ENCODE peak calls at places on chromosomes 4 and X, in ten cellular contexts. One of them, this sample, is unnamed.

GRCh38 chrX:38061335-38061734 is 55.0 kb downstream of the SYTL5 start:
- DNase-seq in tibial nerve: no peak
- DNase-seq in heart left ventricle: no peak
- DNase-seq in naive thymus-derived CD4-positive, alpha-beta T cell: no peak
- DNase-seq in keratinocyte: no peak
- DNase-seq in neural progenitor cell: no peak
- DNase-seq in GM23248: peak; percentile 43
- DNase-seq in HAP-1: peak; percentile 19
- DNase-seq in suprapubic skin: no peak
- DNase-seq in gastrocnemius medialis: no peak
- DNase-seq in this sample: no peak

GRCh38 chrX:41381685-41382084 is 47.7 kb downstream of the DDX3X start:
- DNase-seq in HAP-1: peak; percentile 32
- DNase-seq in suprapubic skin: peak; percentile 70
- DNase-seq in neural progenitor cell: peak; percentile 51
- DNase-seq in heart left ventricle: peak; percentile 7
- DNase-seq in keratinocyte: no peak
- DNase-seq in naive thymus-derived CD4-positive, alpha-beta T cell: no peak
- DNase-seq in GM23248: peak; percentile 68
- DNase-seq in gastrocnemius medialis: peak; percentile 3
- DNase-seq in tibial nerve: no peak
- DNase-seq in this sample: peak; percentile 64

GRCh38 chrX:113675278-113675677 is 834.6 kb upstream of the AMOT start:
- DNase-seq in neural progenitor cell: no peak
- DNase-seq in heart left ventricle: no peak
- DNase-seq in suprapubic skin: no peak
- DNase-seq in keratinocyte: no peak
- DNase-seq in GM23248: peak; percentile 63
- DNase-seq in HAP-1: no peak
- DNase-seq in tibial nerve: no peak
- DNase-seq in gastrocnemius medialis: no peak
- DNase-seq in naive thymus-derived CD4-positive, alpha-beta T cell: no peak
- DNase-seq in this sample: no peak

GRCh38 chrX:21132686-21133393 is 241.4 kb upstream of the CNKSR2 start:
- DNase-seq in naive thymus-derived CD4-positive, alpha-beta T cell: no peak
- DNase-seq in tibial nerve: no peak
- DNase-seq in neural progenitor cell: no peak
- DNase-seq in GM23248: no peak
- DNase-seq in heart left ventricle: no peak
- DNase-seq in gastrocnemius medialis: no peak
- DNase-seq in keratinocyte: no peak
- DNase-seq in suprapubic skin: no peak
- DNase-seq in HAP-1: no peak
- DNase-seq in this sample: no peak

GRCh38 chr4:142572076-142572475 is 274.0 kb downstream of the INPP4B start:
- DNase-seq in HAP-1: no peak
- DNase-seq in gastrocnemius medialis: no peak
- DNase-seq in heart left ventricle: no peak
- DNase-seq in suprapubic skin: no peak
- DNase-seq in tibial nerve: no peak
- DNase-seq in naive thymus-derived CD4-positive, alpha-beta T cell: no peak
- DNase-seq in GM23248: no peak
- DNase-seq in keratinocyte: no peak
- DNase-seq in neural progenitor cell: no peak
- DNase-seq in this sample: no peak

GRCh38 chr4:17220816-17221215 is 291.1 kb downstream of the QDPR start:
- DNase-seq in neural progenitor cell: no peak
- DNase-seq in gastrocnemius medialis: no peak
- DNase-seq in HAP-1: no peak
- DNase-seq in heart left ventricle: no peak
- DNase-seq in tibial nerve: no peak
- DNase-seq in keratinocyte: no peak
- DNase-seq in GM23248: no peak
- DNase-seq in naive thymus-derived CD4-positive, alpha-beta T cell: no peak
- DNase-seq in suprapubic skin: no peak
- DNase-seq in this sample: no peak

GRCh38 chr4:52198356-52198755 is 147.3 kb downstream of the SPATA18 start:
- DNase-seq in heart left ventricle: no peak
- DNase-seq in tibial nerve: no peak
- DNase-seq in HAP-1: no peak
- DNase-seq in naive thymus-derived CD4-positive, alpha-beta T cell: no peak
- DNase-seq in suprapubic skin: no peak
- DNase-seq in neural progenitor cell: no peak
- DNase-seq in keratinocyte: no peak
- DNase-seq in gastrocnemius medialis: no peak
- DNase-seq in GM23248: no peak
- DNase-seq in this sample: no peak

GRCh38 chr4:159946983-159947645 is 844.2 kb downstream of the RAPGEF2 start:
- DNase-seq in keratinocyte: peak; percentile 28
- DNase-seq in heart left ventricle: no peak
- DNase-seq in neural progenitor cell: peak; percentile 75
- DNase-seq in tibial nerve: no peak
- DNase-seq in naive thymus-derived CD4-positive, alpha-beta T cell: no peak
- DNase-seq in gastrocnemius medialis: no peak
- DNase-seq in HAP-1: peak; percentile 50
- DNase-seq in GM23248: peak; percentile 62
- DNase-seq in suprapubic skin: no peak
- DNase-seq in this sample: no peak

GRCh38 chr4:3868146-3868840 is 102.1 kb downstream of the ADRA2C start:
- DNase-seq in heart left ventricle: no peak
- DNase-seq in HAP-1: no peak
- DNase-seq in naive thymus-derived CD4-positive, alpha-beta T cell: no peak
- DNase-seq in GM23248: peak; percentile 41
- DNase-seq in neural progenitor cell: peak; percentile 87
- DNase-seq in tibial nerve: no peak
- DNase-seq in keratinocyte: no peak
- DNase-seq in suprapubic skin: peak; percentile 53
- DNase-seq in gastrocnemius medialis: no peak
- DNase-seq in this sample: peak; percentile 51

GRCh38 chrX:3250946-3251345 is 95.5 kb downstream of the MXRA5 start:
- DNase-seq in HAP-1: no peak
- DNase-seq in neural progenitor cell: no peak
- DNase-seq in naive thymus-derived CD4-positive, alpha-beta T cell: no peak
- DNase-seq in tibial nerve: no peak
- DNase-seq in gastrocnemius medialis: no peak
- DNase-seq in suprapubic skin: no peak
- DNase-seq in keratinocyte: no peak
- DNase-seq in heart left ventricle: no peak
- DNase-seq in GM23248: peak; percentile 41
- DNase-seq in this sample: no peak

GRCh38 chr4:152398060-152398459 is 137.8 kb downstream of the FBXW7 start:
- DNase-seq in HAP-1: peak; percentile 24
- DNase-seq in GM23248: peak; percentile 59
- DNase-seq in tibial nerve: no peak
- DNase-seq in keratinocyte: no peak
- DNase-seq in neural progenitor cell: peak; percentile 27
- DNase-seq in naive thymus-derived CD4-positive, alpha-beta T cell: no peak
- DNase-seq in gastrocnemius medialis: no peak
- DNase-seq in heart left ventricle: no peak
- DNase-seq in suprapubic skin: no peak
- DNase-seq in this sample: no peak

DNA sequence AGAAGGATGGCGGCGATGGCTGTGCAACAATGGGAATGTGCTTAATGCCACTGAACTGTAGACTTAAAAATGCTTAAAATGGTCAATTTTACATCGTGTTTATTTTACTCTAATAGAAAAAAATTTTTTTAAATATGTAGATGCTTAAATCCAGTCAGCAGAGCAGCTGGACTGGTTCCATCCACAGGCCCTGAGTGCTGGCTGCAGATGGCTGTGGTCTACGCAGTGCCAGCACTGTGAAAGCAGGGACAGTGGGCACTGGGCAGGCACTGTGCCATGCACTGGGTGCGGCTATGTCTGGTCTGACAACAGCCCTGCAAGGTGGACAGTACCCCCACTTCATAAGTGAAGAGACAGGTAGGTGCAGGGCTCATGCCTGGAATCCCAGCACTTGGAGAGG is 175.2 kb downstream of the AFAP1 start:
- DNase-seq in naive thymus-derived CD4-positive, alpha-beta T cell: no peak
- DNase-seq in HAP-1: no peak
- DNase-seq in GM23248: no peak
- DNase-seq in keratinocyte: no peak
- DNase-seq in tibial nerve: no peak
- DNase-seq in neural progenitor cell: no peak
- DNase-seq in gastrocnemius medialis: no peak
- DNase-seq in heart left ventricle: no peak
- DNase-seq in suprapubic skin: no peak
- DNase-seq in this sample: no peak
- H3K4me1 ChIP-seq in naive thymus-derived CD4-positive, alpha-beta T cell: peaks cover 9% of the 10 kb centered on the region
- H3K4me1 ChIP-seq in HAP-1: no peaks in the 10 kb centered on the region
- H3K4me1 ChIP-seq in GM23248: no peaks in the 10 kb centered on the region
- H3K4me1 ChIP-seq in keratinocyte: no peaks in the 10 kb centered on the region
- H3K4me1 ChIP-seq in tibial nerve: no peaks in the 10 kb centered on the region
- H3K4me1 ChIP-seq in neural progenitor cell: no peaks in the 10 kb centered on the region
- H3K4me1 ChIP-seq in gastrocnemius medialis: no peaks in the 10 kb centered on the region
- H3K4me1 ChIP-seq in heart left ventricle: peaks cover 8% of the 10 kb centered on the region
- H3K4me1 ChIP-seq in suprapubic skin: no peaks in the 10 kb centered on the region
- H3K4me1 ChIP-seq in this sample: no peaks in the 10 kb centered on the region

GRCh38 chr4:71783972-71784371 is at the start of gene GC:
- DNase-seq in suprapubic skin: no peak
- DNase-seq in heart left ventricle: no peak
- DNase-seq in tibial nerve: no peak
- DNase-seq in gastrocnemius medialis: no peak
- DNase-seq in HAP-1: no peak
- DNase-seq in GM23248: no peak
- DNase-seq in naive thymus-derived CD4-positive, alpha-beta T cell: no peak
- DNase-seq in keratinocyte: no peak
- DNase-seq in neural progenitor cell: no peak
- DNase-seq in this sample: no peak
- H3K4me3 ChIP-seq in suprapubic skin: no peak within 1 kb of the TSS
- H3K4me3 ChIP-seq in heart left ventricle: no peak within 1 kb of the TSS
- H3K4me3 ChIP-seq in tibial nerve: no peak within 1 kb of the TSS
- H3K4me3 ChIP-seq in gastrocnemius medialis: no peak within 1 kb of the TSS
- H3K4me3 ChIP-seq in HAP-1: no peak within 1 kb of the TSS
- H3K4me3 ChIP-seq in GM23248: no peak within 1 kb of the TSS
- H3K4me3 ChIP-seq in naive thymus-derived CD4-positive, alpha-beta T cell: no peak within 1 kb of the TSS
- H3K4me3 ChIP-seq in keratinocyte: no peak within 1 kb of the TSS
- H3K4me3 ChIP-seq in neural progenitor cell: no peak within 1 kb of the TSS
- H3K4me3 ChIP-seq in this sample: no peak within 1 kb of the TSS

GRCh38 chr4:73607375-73608026 is 12.7 kb downstream of the RASSF6 start:
- DNase-seq in keratinocyte: no peak
- DNase-seq in suprapubic skin: no peak
- DNase-seq in tibial nerve: no peak
- DNase-seq in HAP-1: no peak
- DNase-seq in gastrocnemius medialis: no peak
- DNase-seq in heart left ventricle: no peak
- DNase-seq in neural progenitor cell: no peak
- DNase-seq in naive thymus-derived CD4-positive, alpha-beta T cell: no peak
- DNase-seq in GM23248: no peak
- DNase-seq in this sample: no peak

GRCh38 chr4:73606465-73606974 is 13.7 kb downstream of the RASSF6 start:
- DNase-seq in GM23248: no peak
- DNase-seq in heart left ventricle: no peak
- DNase-seq in neural progenitor cell: no peak
- DNase-seq in gastrocnemius medialis: no peak
- DNase-seq in tibial nerve: no peak
- DNase-seq in naive thymus-derived CD4-positive, alpha-beta T cell: no peak
- DNase-seq in keratinocyte: no peak
- DNase-seq in suprapubic skin: no peak
- DNase-seq in HAP-1: no peak
- DNase-seq in this sample: no peak

GRCh38 chr4:73608677-73609594 is 11.3 kb downstream of the RASSF6 start:
- DNase-seq in gastrocnemius medialis: no peak
- DNase-seq in suprapubic skin: no peak
- DNase-seq in neural progenitor cell: no peak
- DNase-seq in tibial nerve: no peak
- DNase-seq in GM23248: peak; percentile 52
- DNase-seq in HAP-1: no peak
- DNase-seq in keratinocyte: no peak
- DNase-seq in naive thymus-derived CD4-positive, alpha-beta T cell: no peak
- DNase-seq in heart left ventricle: no peak
- DNase-seq in this sample: no peak

GRCh38 chr4:73612032-73612431 is 8.2 kb downstream of the RASSF6 start:
- DNase-seq in neural progenitor cell: no peak
- DNase-seq in keratinocyte: peak; percentile 93
- DNase-seq in gastrocnemius medialis: no peak
- DNase-seq in naive thymus-derived CD4-positive, alpha-beta T cell: no peak
- DNase-seq in tibial nerve: no peak
- DNase-seq in HAP-1: no peak
- DNase-seq in suprapubic skin: no peak
- DNase-seq in heart left ventricle: no peak
- DNase-seq in GM23248: no peak
- DNase-seq in this sample: no peak

DNA sequence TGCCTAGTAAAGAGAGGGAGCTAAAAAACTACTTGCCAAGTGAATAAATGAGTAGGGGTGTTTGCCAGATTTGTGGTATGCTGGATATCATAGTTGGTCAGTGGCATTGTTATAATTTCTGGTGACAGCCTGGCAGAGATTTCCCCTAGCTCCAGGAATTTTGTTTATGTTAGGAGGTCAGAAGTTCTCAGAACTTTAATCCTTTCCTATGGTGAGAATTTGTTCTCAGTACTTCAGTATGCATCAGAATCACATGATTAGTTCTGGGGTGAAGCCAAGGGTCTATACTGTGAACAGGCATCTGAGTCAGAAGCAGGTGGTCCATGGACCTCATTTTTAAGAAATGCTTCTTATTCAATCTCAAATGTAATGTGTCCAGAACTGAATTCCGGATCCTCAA is 10.5 kb downstream of the RASSF6 start:
- DNase-seq in gastrocnemius medialis: no peak
- DNase-seq in keratinocyte: no peak
- DNase-seq in tibial nerve: no peak
- DNase-seq in neural progenitor cell: no peak
- DNase-seq in naive thymus-derived CD4-positive, alpha-beta T cell: no peak
- DNase-seq in GM23248: no peak
- DNase-seq in heart left ventricle: no peak
- DNase-seq in HAP-1: no peak
- DNase-seq in suprapubic skin: no peak
- DNase-seq in this sample: no peak
- H3K4me1 ChIP-seq in gastrocnemius medialis: no peaks in the 10 kb centered on the region
- H3K4me1 ChIP-seq in keratinocyte: peaks cover 52% of the 10 kb centered on the region
- H3K4me1 ChIP-seq in tibial nerve: no peaks in the 10 kb centered on the region
- H3K4me1 ChIP-seq in neural progenitor cell: peaks cover 5% of the 10 kb centered on the region
- H3K4me1 ChIP-seq in naive thymus-derived CD4-positive, alpha-beta T cell: no peaks in the 10 kb centered on the region
- H3K4me1 ChIP-seq in GM23248: no peaks in the 10 kb centered on the region
- H3K4me1 ChIP-seq in heart left ventricle: no peaks in the 10 kb centered on the region
- H3K4me1 ChIP-seq in HAP-1: no peaks in the 10 kb centered on the region
- H3K4me1 ChIP-seq in suprapubic skin: peaks cover 11% of the 10 kb centered on the region
- H3K4me1 ChIP-seq in this sample: peaks cover 53% of the 10 kb centered on the region

GRCh38 chr4:120658772-120659171 is 263.8 kb downstream of the PRDM5 start:
- DNase-seq in heart left ventricle: no peak
- DNase-seq in HAP-1: no peak
- DNase-seq in neural progenitor cell: no peak
- DNase-seq in GM23248: no peak
- DNase-seq in naive thymus-derived CD4-positive, alpha-beta T cell: no peak
- DNase-seq in suprapubic skin: no peak
- DNase-seq in gastrocnemius medialis: no peak
- DNase-seq in tibial nerve: no peak
- DNase-seq in keratinocyte: no peak
- DNase-seq in this sample: no peak

GRCh38 chr4:120653790-120654189 is 268.7 kb downstream of the PRDM5 start:
- DNase-seq in HAP-1: no peak
- DNase-seq in GM23248: no peak
- DNase-seq in naive thymus-derived CD4-positive, alpha-beta T cell: no peak
- DNase-seq in suprapubic skin: no peak
- DNase-seq in keratinocyte: no peak
- DNase-seq in heart left ventricle: no peak
- DNase-seq in gastrocnemius medialis: no peak
- DNase-seq in tibial nerve: no peak
- DNase-seq in neural progenitor cell: no peak
- DNase-seq in this sample: no peak

GRCh38 chr4:120664851-120665250 is 257.7 kb downstream of the PRDM5 start:
- DNase-seq in GM23248: no peak
- DNase-seq in keratinocyte: no peak
- DNase-seq in suprapubic skin: no peak
- DNase-seq in heart left ventricle: no peak
- DNase-seq in HAP-1: no peak
- DNase-seq in neural progenitor cell: no peak
- DNase-seq in tibial nerve: no peak
- DNase-seq in gastrocnemius medialis: no peak
- DNase-seq in naive thymus-derived CD4-positive, alpha-beta T cell: no peak
- DNase-seq in this sample: no peak

GRCh38 chr4:120659626-120660170 is 262.8 kb downstream of the PRDM5 start:
- DNase-seq in tibial nerve: no peak
- DNase-seq in GM23248: no peak
- DNase-seq in neural progenitor cell: no peak
- DNase-seq in heart left ventricle: no peak
- DNase-seq in keratinocyte: no peak
- DNase-seq in HAP-1: no peak
- DNase-seq in naive thymus-derived CD4-positive, alpha-beta T cell: no peak
- DNase-seq in suprapubic skin: no peak
- DNase-seq in gastrocnemius medialis: no peak
- DNase-seq in this sample: no peak
- H3K4me3 ChIP-seq in tibial nerve: no peak overlapping the region
- H3K4me3 ChIP-seq in GM23248: no peak overlapping the region
- H3K4me3 ChIP-seq in neural progenitor cell: no peak overlapping the region
- H3K4me3 ChIP-seq in heart left ventricle: no peak overlapping the region
- H3K4me3 ChIP-seq in keratinocyte: no peak overlapping the region
- H3K4me3 ChIP-seq in HAP-1: no peak overlapping the region
- H3K4me3 ChIP-seq in naive thymus-derived CD4-positive, alpha-beta T cell: no peak overlapping the region
- H3K4me3 ChIP-seq in suprapubic skin: no peak overlapping the region
- H3K4me3 ChIP-seq in gastrocnemius medialis: no peak overlapping the region
- H3K4me3 ChIP-seq in this sample: no peak overlapping the region